ENCODE peak calls at places on chromosomes 6 and 20, in ten cellular contexts. E is tibial artery, L is neuronal stem cell, C is cardiac muscle cell, I is Panc1, F is prostate gland, Z is neural progenitor cell, U is small intestine, Q is testis, N is IMR-90. K is an unnamed sample.
A peak's percentile ranks its signal among the peaks of the same experiment; 100 is the strongest.

GRCh38 chr6:54142889-54143519 is 31.8 kb downstream of the MLIP start:
- DNase-seq in E (no peak), L (no peak), C (no peak), I (no peak), F (no peak), Z (no peak), U (no peak), Q (no peak), N (no peak), K (no peak)

GRCh38 chr6:52595000-52595795 is 18.3 kb upstream of the TRAM2 start:
- DNase-seq in E (peak; percentile 67), L (no peak), C (peak; percentile 92), I (no peak), F (no peak), Z (peak; percentile 64), U (peak; percentile 51), Q (peak; percentile 45), N (peak; percentile 94), K (peak; percentile 63)

GRCh38 chr6:160952633-160953281 is 38.8 kb upstream of the MAP3K4 start:
- DNase-seq in E (no peak), L (peak; percentile 75), C (peak; percentile 63), I (no peak), F (no peak), Z (peak; percentile 80), U (no peak), Q (no peak), N (no peak), K (no peak)

GRCh38 chr20:31718952-31719643 is 3.6 kb downstream of the BCL2L1 start:
- DNase-seq in E (no peak), L (no peak), C (no peak), I (no peak), F (peak; percentile 83), Z (no peak), U (peak; percentile 65), Q (no peak), N (no peak), K (no peak)

GRCh38 chr20:50652702-50653294 is 38.5 kb downstream of the RIPOR3 start:
- DNase-seq in E (no peak), L (no peak), C (peak; percentile 54), I (no peak), F (no peak), Z (no peak), U (no peak), Q (no peak), N (peak; percentile 77), K (no peak)

GRCh38 chr6:159633196-159633595 is 59.8 kb downstream of the SOD2 start:
- DNase-seq in E (no peak), L (no peak), C (peak; percentile 21), I (no peak), F (no peak), Z (peak; percentile 24), U (peak; percentile 15), Q (no peak), N (peak; percentile 27), K (no peak)

GRCh38 chr6:131199568-131200272 is 64.5 kb downstream of the AKAP7 start:
- DNase-seq in E (no peak), L (peak; percentile 9), C (peak; percentile 72), I (peak; percentile 24), F (no peak), Z (peak; percentile 75), U (peak; percentile 86), Q (no peak), N (peak; percentile 47), K (no peak)

GRCh38 chr20:44748005-44748370 is 2.3 kb downstream of the KCNK15 start:
- DNase-seq in E (no peak), L (no peak), C (no peak), I (no peak), F (no peak), Z (no peak), U (no peak), Q (no peak), N (no peak), K (no peak)

GRCh38 chr6:158835616-158836221 is 16.6 kb upstream of the EZR start:
- DNase-seq in E (no peak), L (no peak), C (peak; percentile 86), I (no peak), F (no peak), Z (peak; percentile 30), U (peak; percentile 68), Q (no peak), N (peak; percentile 30), K (no peak)

GRCh38 chr20:2451422-2451821 is 19.2 kb downstream of the SNRPB start:
- DNase-seq in E (no peak), L (no peak), C (no peak), I (no peak), F (no peak), Z (no peak), U (no peak), Q (no peak), N (no peak), K (no peak)

GRCh38 chr20:2449386-2449785 is 21.2 kb downstream of the SNRPB start:
- DNase-seq in E (no peak), L (no peak), C (no peak), I (no peak), F (no peak), Z (no peak), U (no peak), Q (no peak), N (no peak), K (no peak)

GRCh38 chr20:2455771-2456497 is 14.7 kb downstream of the SNRPB start:
- DNase-seq in E (no peak), L (no peak), C (no peak), I (no peak), F (no peak), Z (no peak), U (no peak), Q (no peak), N (no peak), K (no peak)

GRCh38 chr20:2453792-2454191 is 16.8 kb downstream of the SNRPB start:
- DNase-seq in E (no peak), L (no peak), C (no peak), I (no peak), F (no peak), Z (no peak), U (no peak), Q (no peak), N (no peak), K (no peak)

GRCh38 chr20:2451939-2452732 is 18.5 kb downstream of the SNRPB start:
- DNase-seq in E (peak; percentile 80), L (peak; percentile 78), C (peak; percentile 87), I (peak; percentile 54), F (peak; percentile 71), Z (peak; percentile 84), U (peak; percentile 68), Q (peak; percentile 85), N (peak; percentile 62), K (peak; percentile 48)
- H3K4me1 ChIP-seq in E (peaks cover 13% of the 10 kb centered on the region), L (no peaks in the 10 kb centered on the region), C (no peaks in the 10 kb centered on the region), I (no peaks in the 10 kb centered on the region), F (no peaks in the 10 kb centered on the region), Z (no peaks in the 10 kb centered on the region), U (no peaks in the 10 kb centered on the region), Q (no peaks in the 10 kb centered on the region), N (no peaks in the 10 kb centered on the region), K (no peaks in the 10 kb centered on the region)

GRCh38 chr20:43666376-43667328 is at the start of gene MYBL2:
- DNase-seq in E (no peak), L (peak; percentile 73), C (peak; percentile 64), I (no peak), F (no peak), Z (peak; percentile 94), U (peak; percentile 69), Q (peak; percentile 58), N (peak; percentile 45), K (peak; percentile 15)

GRCh38 chr20:43669332-43669731 is 2.4 kb downstream of the MYBL2 start:
- DNase-seq in E (no peak), L (no peak), C (peak; percentile 39), I (no peak), F (no peak), Z (no peak), U (peak; percentile 61), Q (no peak), N (peak; percentile 62), K (no peak)

GRCh38 chr20:43670423-43670822 is 3.5 kb downstream of the MYBL2 start:
- DNase-seq in E (no peak), L (no peak), C (no peak), I (no peak), F (no peak), Z (no peak), U (no peak), Q (no peak), N (no peak), K (no peak)

GRCh38 chr20:43665466-43666176 is 1.3 kb upstream of the MYBL2 start:
- DNase-seq in E (no peak), L (no peak), C (no peak), I (no peak), F (no peak), Z (no peak), U (no peak), Q (no peak), N (no peak), K (no peak)

GRCh38 chr20:43667341-43668132 is 623 bp downstream of the MYBL2 start:
- DNase-seq in E (no peak), L (peak; percentile 23), C (peak; percentile 13), I (no peak), F (no peak), Z (peak; percentile 67), U (no peak), Q (no peak), N (no peak), K (no peak)
- H3K4me3 ChIP-seq in E (peak overlapping the region; percentile 34), L (peak overlapping the region; percentile 63), C (peak overlapping the region; percentile 16), I (peak overlapping the region; percentile 60), F (no peak overlapping the region), Z (peak overlapping the region; percentile 68), U (peak overlapping the region; percentile 45), Q (peak overlapping the region; percentile 54), N (peak overlapping the region; percentile 26), K (no peak overlapping the region)

GRCh38 chr6:67887419-67887746 is 747.7 kb upstream of the ADGRB3 start:
- DNase-seq in E (no peak), L (no peak), C (no peak), I (no peak), F (no peak), Z (no peak), U (no peak), Q (no peak), N (no peak), K (no peak)
- H3K9me3 ChIP-seq in E (no peaks in the 10 kb centered on the region), L (no peaks in the 10 kb centered on the region), C (no peaks in the 10 kb centered on the region), I (no peaks in the 10 kb centered on the region), F (no peaks in the 10 kb centered on the region), Z (no peaks in the 10 kb centered on the region), U (peaks cover 2% of the 10 kb centered on the region), Q (no peaks in the 10 kb centered on the region), N (peaks cover 17% of the 10 kb centered on the region), K (no peaks in the 10 kb centered on the region)

DNA sequence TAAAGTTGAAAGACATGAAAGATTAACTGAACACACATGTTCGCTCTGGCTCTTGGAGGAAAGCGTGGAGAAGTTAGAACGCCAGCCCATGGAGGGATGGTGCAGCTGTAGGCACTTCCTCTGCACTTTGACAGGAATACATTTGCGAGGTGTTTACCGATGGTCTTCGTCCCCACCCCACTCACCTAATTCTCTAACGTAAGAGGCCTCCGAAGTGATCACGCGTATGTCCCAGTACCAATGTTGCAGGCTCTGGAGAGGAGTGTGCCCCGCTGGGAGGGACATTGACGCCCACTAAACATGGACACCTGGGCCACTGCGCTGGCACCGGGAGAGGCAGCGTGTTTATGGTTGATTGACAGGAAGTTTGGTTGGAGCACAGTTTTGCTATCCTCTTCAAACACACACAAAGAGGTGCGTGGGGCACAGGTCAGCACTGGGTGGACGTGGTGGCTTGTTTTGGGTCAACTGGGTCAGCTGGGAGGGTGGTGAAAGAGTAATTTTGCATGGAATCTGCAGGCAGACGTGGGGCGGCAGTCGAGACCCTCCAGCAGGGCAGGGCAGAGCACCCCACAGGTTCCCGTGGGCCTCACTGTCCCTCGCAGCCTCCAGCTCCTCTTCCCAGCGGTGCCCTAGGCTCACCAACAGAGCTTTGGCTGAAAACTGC is 110.1 kb downstream of the DLL1 start:
- DNase-seq in E (no peak), L (no peak), C (no peak), I (no peak), F (peak; percentile 3), Z (no peak), U (no peak), Q (no peak), N (no peak), K (peak; percentile 9)
- H3K4me1 ChIP-seq in E (no peaks in the 10 kb centered on the region), L (no peaks in the 10 kb centered on the region), C (no peaks in the 10 kb centered on the region), I (peaks cover 18% of the 10 kb centered on the region), F (no peaks in the 10 kb centered on the region), Z (peaks cover 2% of the 10 kb centered on the region), U (no peaks in the 10 kb centered on the region), Q (peaks cover 8% of the 10 kb centered on the region), N (peaks cover 2% of the 10 kb centered on the region), K (no peaks in the 10 kb centered on the region)